ENCODE peak calls at places on chromosomes 11 and 22, in nine cellular contexts. O, M, Y, K, L, U, F, T and Z are unnamed samples.

GRCh38 chr22:38223289-38223960 is 21.6 kb downstream of the MAFF start:
- DNase-seq in K (no peak), M (no peak), T (no peak), U (no peak), Y (no peak), L (no peak), F (no peak), O (no peak), Z (no peak)

GRCh38 chr11:116890193-116890592 is 52.8 kb upstream of the APOA1 start:
- DNase-seq in K (peak; percentile 12), Y (no peak), L (no peak), O (no peak), M (no peak), F (no peak), T (no peak), U (no peak), Z (no peak)

GRCh38 chr11:73267122-73267846 is 4.9 kb upstream of the P2RY6 start:
- DNase-seq in T (no peak), F (no peak), M (no peak), U (no peak), K (no peak), Y (no peak), L (no peak), O (no peak), Z (no peak)

GRCh38 chr11:46529086-46529905 is 64.5 kb downstream of the AMBRA1 start:
- DNase-seq in L (peak; percentile 53), M (peak; percentile 70), U (peak; percentile 65), Y (peak; percentile 76), K (peak; percentile 53), F (peak; percentile 79), T (peak; percentile 64), O (peak; percentile 36), Z (peak; percentile 70)

GRCh38 chr11:125570952-125571351 is 1.7 kb downstream of the EI24 start:
- DNase-seq in U (no peak), K (no peak), T (no peak), Y (no peak), O (no peak), M (no peak), F (no peak), L (no peak), Z (no peak)

GRCh38 chr11:130062030-130062429 is 7.7 kb upstream of the APLP2 start:
- DNase-seq in M (no peak), K (no peak), L (no peak), O (no peak), F (no peak), T (no peak), U (no peak), Y (no peak), Z (no peak)

GRCh38 chr22:39290724-39291161 is 28.7 kb downstream of the RPL3 start:
- DNase-seq in M (peak; percentile 89), T (no peak), K (no peak), L (peak; percentile 86), F (no peak), U (no peak), Y (no peak), O (peak; percentile 89), Z (peak; percentile 79)

GRCh38 chr22:47605886-47606285 is 843.4 kb downstream of the TBC1D22A start:
- DNase-seq in M (no peak), Y (no peak), F (no peak), K (no peak), T (no peak), U (no peak), O (no peak), L (no peak), Z (no peak)

GRCh38 chr11:8168485-8169257 is at the start of gene RIC3:
- DNase-seq in L (peak; percentile 42), Y (peak; percentile 56), M (no peak), T (peak; percentile 25), U (peak; percentile 1), O (peak; percentile 20), F (peak; percentile 48), K (peak; percentile 3), Z (peak; percentile 71)

GRCh38 chr11:84419576-84419975 is 1133.4 kb upstream of the CCDC90B start:
- DNase-seq in O (no peak), U (no peak), M (no peak), K (no peak), Y (no peak), L (no peak), F (no peak), T (no peak), Z (no peak)

GRCh38 chr22:50221410-50222300 is 20.8 kb downstream of the SELENOO start:
- DNase-seq in T (no peak), L (no peak), K (no peak), U (no peak), O (no peak), M (no peak), F (no peak), Y (no peak), Z (no peak)

GRCh38 chr11:6638437-6638836 is 17.2 kb downstream of the DCHS1 start:
- DNase-seq in M (no peak), Y (no peak), O (no peak), T (no peak), L (no peak), K (no peak), U (no peak), F (no peak), Z (no peak)

GRCh38 chr11:64373598-64373974 is 14.6 kb downstream of the RPS6KA4 start:
- DNase-seq in U (no peak), O (no peak), L (no peak), T (no peak), Y (no peak), K (no peak), F (no peak), M (no peak), Z (no peak)

GRCh38 chr22:29454186-29454745 is 15.9 kb downstream of the RFPL1 start:
- DNase-seq in U (no peak), T (no peak), Y (no peak), K (no peak), M (no peak), O (no peak), F (no peak), L (no peak), Z (no peak)

GRCh38 chr11:85752890-85753581 is 57.9 kb downstream of the SYTL2 start:
- DNase-seq in Y (peak; percentile 75), L (no peak), F (peak; percentile 82), K (peak; percentile 71), M (no peak), T (no peak), U (peak; percentile 77), O (peak; percentile 35), Z (no peak)

GRCh38 chr11:33406241-33406640 is 149.1 kb downstream of the HIPK3 start:
- DNase-seq in L (no peak), O (no peak), T (no peak), M (no peak), U (no peak), K (no peak), F (no peak), Y (no peak), Z (no peak)

GRCh38 chr11:15711311-15711710 is 596.6 kb downstream of the INSC start:
- DNase-seq in F (no peak), O (no peak), L (no peak), T (peak; percentile 22), M (no peak), U (no peak), K (no peak), Y (no peak), Z (no peak)

GRCh38 chr11:76453248-76453647 is 8.4 kb downstream of the EMSY start:
- DNase-seq in Y (no peak), L (no peak), F (no peak), K (no peak), O (no peak), M (no peak), T (no peak), U (no peak), Z (no peak)

GRCh38 chr11:45145421-45146071 is 893 bp upstream of the PRDM11 start:
- DNase-seq in T (peak; percentile 88), Y (no peak), U (no peak), F (no peak), M (peak; percentile 59), L (peak; percentile 44), O (peak; percentile 35), K (peak; percentile 57), Z (peak; percentile 41)
- H3K27me3 ChIP-seq in T (peaks cover 3% of the 10 kb centered on the region), Y (no peaks in the 10 kb centered on the region), U (peaks cover 4% of the 10 kb centered on the region), F (no peaks in the 10 kb centered on the region), M (no peaks in the 10 kb centered on the region), L (no peaks in the 10 kb centered on the region), O (no peaks in the 10 kb centered on the region), K (no peaks in the 10 kb centered on the region), Z (no peaks in the 10 kb centered on the region)

GRCh38 chr22:33002035-33002434 is 56.1 kb downstream of the SYN3 start:
- DNase-seq in Y (no peak), T (no peak), K (no peak), U (no peak), L (no peak), O (no peak), F (no peak), M (no peak), Z (no peak)
- H3K27ac ChIP-seq in Y (no peak overlapping the region), T (no peak overlapping the region), K (no peak overlapping the region), U (no peak overlapping the region), L (no peak overlapping the region), O (no peak overlapping the region), F (no peak overlapping the region), M (no peak overlapping the region), Z (no peak overlapping the region)

DNA sequence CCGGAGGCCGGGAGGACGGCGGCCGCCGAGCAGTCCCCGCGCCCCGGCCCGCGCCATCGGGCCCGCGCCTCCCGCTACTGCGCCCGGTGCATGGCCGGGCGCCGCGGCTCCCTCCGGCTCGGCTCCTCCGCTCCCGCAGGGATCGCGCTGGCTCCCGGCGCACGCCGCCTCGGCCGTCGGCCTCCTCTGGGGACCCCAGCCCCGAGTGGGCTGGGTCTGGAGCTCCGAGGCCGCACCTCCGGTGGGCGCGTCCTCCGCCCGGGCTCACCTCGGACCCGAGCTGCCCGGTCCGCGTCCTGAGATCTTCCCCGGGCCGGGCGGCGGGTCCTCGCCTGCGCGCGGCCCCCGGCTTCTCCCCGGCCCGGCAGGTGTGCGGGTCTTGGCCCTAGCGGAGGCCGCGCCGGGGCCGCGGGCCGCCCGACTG is 251 bp downstream of the SHISA8 start:
- DNase-seq in K (no peak), U (no peak), L (no peak), T (no peak), O (no peak), Y (no peak), M (no peak), F (no peak), Z (no peak)
- H3K4me3 ChIP-seq in K (no peak overlapping the region), U (no peak overlapping the region), L (peak overlapping the region; percentile 65), T (peak overlapping the region; percentile 16), O (peak overlapping the region; percentile 11), Y (peak overlapping the region; percentile 39), M (peak overlapping the region; percentile 34), F (no peak overlapping the region), Z (peak overlapping the region; percentile 57)

GRCh38 chr22:46070722-46071450 is 79.4 kb upstream of the PPARA start:
- DNase-seq in K (peak; percentile 76), U (no peak), T (no peak), O (peak; percentile 69), M (peak; percentile 86), L (peak; percentile 78), F (peak; percentile 34), Y (no peak), Z (peak; percentile 88)

GRCh38 chr22:46068176-46068907 is 82.0 kb upstream of the PPARA start:
- DNase-seq in K (no peak), U (no peak), O (no peak), F (no peak), T (no peak), L (no peak), M (no peak), Y (no peak), Z (no peak)

GRCh38 chr22:46068908-46069481 is 81.3 kb upstream of the PPARA start:
- DNase-seq in M (no peak), T (no peak), U (no peak), K (peak; percentile 53), L (peak; percentile 27), F (no peak), O (peak; percentile 38), Y (no peak), Z (no peak)

GRCh38 chr22:46070215-46070721 is 80.1 kb upstream of the PPARA start:
- DNase-seq in U (no peak), T (no peak), L (peak; percentile 84), O (peak; percentile 85), F (no peak), Y (no peak), M (peak; percentile 90), K (peak; percentile 79), Z (peak; percentile 94)

GRCh38 chr22:46069518-46070214 is 80.7 kb upstream of the PPARA start:
- DNase-seq in M (peak; percentile 89), Y (peak; percentile 53), T (no peak), L (peak; percentile 84), F (peak; percentile 15), K (peak; percentile 93), U (no peak), O (peak; percentile 91), Z (peak; percentile 91)
- H3K27me3 ChIP-seq in M (no peaks in the 10 kb centered on the region), Y (no peaks in the 10 kb centered on the region), T (peaks cover 4% of the 10 kb centered on the region), L (no peaks in the 10 kb centered on the region), F (no peaks in the 10 kb centered on the region), K (no peaks in the 10 kb centered on the region), U (no peaks in the 10 kb centered on the region), O (no peaks in the 10 kb centered on the region), Z (no peaks in the 10 kb centered on the region)